ENCODE peak calls at places on chromosomes 16 and 17, in seven cellular contexts. C is H7; N is head of caudate nucleus; G is stimulated activated CD4-positive, alpha-beta T cell treated with anti-CD3 and anti-CD28 coated beads, Interleukin-1b, Interleukin-23, amount 100 ng/mL, for 1 hour; I is Ammon's horn; E is thoracic aorta; W is GM23338. X is an unnamed sample.
A peak's percentile ranks its signal among the peaks of the same experiment; 100 is the strongest.

GRCh38 chr17:77142689-77143088 is 1.9 kb downstream of the SEC14L1 start:
- DNase-seq in C (no peak), N (no peak), G (no peak), I (no peak), E (no peak), W (no peak), X (no peak)

GRCh38 chr16:6484121-6484520 is 848.5 kb upstream of the RBFOX1 start:
- DNase-seq in C (no peak), N (no peak), G (no peak), I (peak; percentile 16), E (no peak), W (no peak), X (no peak)

GRCh38 chr17:60817187-60817586 is 139.5 kb downstream of the BCAS3 start:
- DNase-seq in C (no peak), N (no peak), G (no peak), I (no peak), E (no peak), W (no peak), X (no peak)

GRCh38 chr16:85104821-85105391 is 7.4 kb downstream of the CIBAR2 start:
- DNase-seq in C (no peak), N (no peak), G (no peak), I (peak; percentile 79), E (no peak), W (no peak), X (no peak)

GRCh38 chr16:80006175-80006895 is 405.8 kb upstream of the MAF start:
- DNase-seq in C (no peak), N (no peak), G (no peak), I (no peak), E (no peak), W (no peak), X (no peak)

GRCh38 chr17:35892091-35892637 is 12.0 kb upstream of the CCL5 start:
- DNase-seq in C (no peak), N (no peak), G (peak; percentile 29), I (no peak), E (no peak), W (peak; percentile 2), X (no peak)

GRCh38 chr16:77435240-77435819 is 496 bp upstream of the ADAMTS18 start:
- DNase-seq in C (peak; percentile 30), N (no peak), G (no peak), I (no peak), E (no peak), W (peak; percentile 40), X (no peak)

GRCh38 chr16:83300326-83300725 is 507.5 kb upstream of the HSBP1 start:
- DNase-seq in C (no peak), N (no peak), G (no peak), I (no peak), E (no peak), W (no peak), X (no peak)

GRCh38 chr16:79595261-79595660 is 5.3 kb downstream of the MAF start:
- DNase-seq in C (no peak), N (no peak), G (no peak), I (no peak), E (no peak), W (no peak), X (no peak)

GRCh38 chr17:2071421-2072281 is 16.7 kb downstream of the HIC1 start:
- DNase-seq in C (peak; percentile 47), N (no peak), G (no peak), I (no peak), E (no peak), W (no peak), X (no peak)

GRCh38 chr16:76428858-76429257 is 151.7 kb downstream of the CNTNAP4 start:
- DNase-seq in C (no peak), N (no peak), G (no peak), I (no peak), E (no peak), W (no peak), X (no peak)

GRCh38 chr17:43830510-43831145 is 2.3 kb downstream of the MPP3 start:
- DNase-seq in C (no peak), N (no peak), G (no peak), I (no peak), E (no peak), W (no peak), X (no peak)

GRCh38 chr17:77381731-77382130 is 241.0 kb downstream of the SEC14L1 start:
- DNase-seq in C (no peak), N (no peak), G (no peak), I (no peak), E (no peak), W (no peak), X (no peak)

GRCh38 chr17:68450391-68450790 is 6.9 kb downstream of the WIPI1 start:
- DNase-seq in C (no peak), N (no peak), G (no peak), I (no peak), E (no peak), W (no peak), X (no peak)

GRCh38 chr17:43468746-43469544 is 14.8 kb upstream of the DHX8 start:
- DNase-seq in C (no peak), N (no peak), G (no peak), I (peak; percentile 12), E (no peak), W (no peak), X (no peak)